ENCODE peak calls at places on chromosomes 12 and 14, in ten cellular contexts. One of them, this sample, is unnamed.
A peak's percentile ranks its signal among the peaks of the same experiment; 100 is the strongest.

GRCh38 chr12:4274396-4274959 is 916 bp downstream of the CCND2 start:
- DNase-seq in IMR-90: no peak
- DNase-seq in left ventricle myocardium inferior: no peak
- DNase-seq in Caco-2: no peak
- DNase-seq in suprapubic skin: no peak
- DNase-seq in PC-3: no peak
- DNase-seq in tibial nerve: no peak
- DNase-seq in fibroblast of lung: peak; percentile 30
- DNase-seq in right lobe of liver: no peak
- DNase-seq in heart left ventricle: no peak
- DNase-seq in this sample: no peak

GRCh38 chr12:130073721-130074120 is 88.5 kb upstream of the FZD10 start:
- DNase-seq in left ventricle myocardium inferior: no peak
- DNase-seq in IMR-90: no peak
- DNase-seq in tibial nerve: no peak
- DNase-seq in PC-3: no peak
- DNase-seq in suprapubic skin: no peak
- DNase-seq in right lobe of liver: no peak
- DNase-seq in Caco-2: no peak
- DNase-seq in fibroblast of lung: no peak
- DNase-seq in heart left ventricle: no peak
- DNase-seq in this sample: no peak

GRCh38 chr14:57957441-57957840 is 91.5 kb upstream of the SLC35F4 start:
- DNase-seq in fibroblast of lung: no peak
- DNase-seq in Caco-2: no peak
- DNase-seq in left ventricle myocardium inferior: no peak
- DNase-seq in suprapubic skin: no peak
- DNase-seq in PC-3: no peak
- DNase-seq in tibial nerve: no peak
- DNase-seq in right lobe of liver: no peak
- DNase-seq in heart left ventricle: no peak
- DNase-seq in IMR-90: no peak
- DNase-seq in this sample: no peak

GRCh38 chr12:131357152-131357747 is 353.6 kb upstream of the SFSWAP start:
- DNase-seq in tibial nerve: no peak
- DNase-seq in IMR-90: no peak
- DNase-seq in suprapubic skin: no peak
- DNase-seq in fibroblast of lung: no peak
- DNase-seq in left ventricle myocardium inferior: no peak
- DNase-seq in heart left ventricle: no peak
- DNase-seq in PC-3: no peak
- DNase-seq in Caco-2: no peak
- DNase-seq in right lobe of liver: no peak
- DNase-seq in this sample: no peak

GRCh38 chr12:103791350-103791920 is 49.6 kb downstream of the NT5DC3 start:
- DNase-seq in tibial nerve: no peak
- DNase-seq in Caco-2: no peak
- DNase-seq in left ventricle myocardium inferior: no peak
- DNase-seq in PC-3: peak; percentile 26
- DNase-seq in fibroblast of lung: no peak
- DNase-seq in heart left ventricle: no peak
- DNase-seq in suprapubic skin: no peak
- DNase-seq in IMR-90: no peak
- DNase-seq in right lobe of liver: no peak
- DNase-seq in this sample: no peak

GRCh38 chr14:36105401-36105800 is 71.1 kb downstream of the PTCSC3 start:
- DNase-seq in fibroblast of lung: no peak
- DNase-seq in left ventricle myocardium inferior: no peak
- DNase-seq in IMR-90: no peak
- DNase-seq in suprapubic skin: no peak
- DNase-seq in Caco-2: peak; percentile 41
- DNase-seq in PC-3: peak; percentile 61
- DNase-seq in tibial nerve: no peak
- DNase-seq in heart left ventricle: no peak
- DNase-seq in right lobe of liver: no peak
- DNase-seq in this sample: no peak

GRCh38 chr12:13592063-13592942 is 389.1 kb downstream of the GRIN2B start:
- DNase-seq in fibroblast of lung: no peak
- DNase-seq in Caco-2: no peak
- DNase-seq in right lobe of liver: no peak
- DNase-seq in left ventricle myocardium inferior: no peak
- DNase-seq in IMR-90: no peak
- DNase-seq in heart left ventricle: no peak
- DNase-seq in PC-3: no peak
- DNase-seq in tibial nerve: no peak
- DNase-seq in suprapubic skin: no peak
- DNase-seq in this sample: no peak

GRCh38 chr12:118103601-118104382 is at the start of gene VSIG10:
- DNase-seq in Caco-2: peak; percentile 82
- DNase-seq in tibial nerve: peak; percentile 27
- DNase-seq in PC-3: peak; percentile 90
- DNase-seq in suprapubic skin: peak; percentile 84
- DNase-seq in heart left ventricle: peak; percentile 89
- DNase-seq in right lobe of liver: peak; percentile 89
- DNase-seq in fibroblast of lung: peak; percentile 57
- DNase-seq in IMR-90: peak; percentile 53
- DNase-seq in left ventricle myocardium inferior: peak; percentile 77
- DNase-seq in this sample: peak; percentile 97

GRCh38 chr12:108312885-108313203 is 26.3 kb downstream of the CMKLR1 start:
- DNase-seq in heart left ventricle: peak; percentile 82
- DNase-seq in Caco-2: no peak
- DNase-seq in IMR-90: no peak
- DNase-seq in fibroblast of lung: no peak
- DNase-seq in tibial nerve: no peak
- DNase-seq in suprapubic skin: peak; percentile 67
- DNase-seq in left ventricle myocardium inferior: peak; percentile 74
- DNase-seq in right lobe of liver: no peak
- DNase-seq in PC-3: no peak
- DNase-seq in this sample: peak; percentile 70

GRCh38 chr12:650983-651382 is 12.3 kb downstream of the NINJ2 start:
- DNase-seq in suprapubic skin: no peak
- DNase-seq in heart left ventricle: no peak
- DNase-seq in right lobe of liver: no peak
- DNase-seq in left ventricle myocardium inferior: no peak
- DNase-seq in tibial nerve: no peak
- DNase-seq in IMR-90: no peak
- DNase-seq in PC-3: no peak
- DNase-seq in fibroblast of lung: no peak
- DNase-seq in Caco-2: no peak
- DNase-seq in this sample: peak; percentile 27

GRCh38 chr14:50978888-50979287 is 34.6 kb upstream of the PYGL start:
- DNase-seq in tibial nerve: no peak
- DNase-seq in Caco-2: no peak
- DNase-seq in PC-3: no peak
- DNase-seq in suprapubic skin: no peak
- DNase-seq in IMR-90: no peak
- DNase-seq in right lobe of liver: no peak
- DNase-seq in left ventricle myocardium inferior: no peak
- DNase-seq in heart left ventricle: no peak
- DNase-seq in fibroblast of lung: no peak
- DNase-seq in this sample: no peak

GRCh38 chr12:112380663-112381420 is 1.4 kb downstream of the HECTD4 start:
- DNase-seq in Caco-2: no peak
- DNase-seq in right lobe of liver: no peak
- DNase-seq in IMR-90: no peak
- DNase-seq in suprapubic skin: no peak
- DNase-seq in heart left ventricle: no peak
- DNase-seq in fibroblast of lung: no peak
- DNase-seq in PC-3: peak; percentile 38
- DNase-seq in left ventricle myocardium inferior: no peak
- DNase-seq in tibial nerve: no peak
- DNase-seq in this sample: peak; percentile 77

GRCh38 chr12:54411398-54412241 is 7.4 kb downstream of the ITGA5 start:
- DNase-seq in right lobe of liver: peak; percentile 71
- DNase-seq in fibroblast of lung: peak; percentile 87
- DNase-seq in suprapubic skin: peak; percentile 92
- DNase-seq in PC-3: peak; percentile 87
- DNase-seq in IMR-90: peak; percentile 96
- DNase-seq in tibial nerve: peak; percentile 49
- DNase-seq in left ventricle myocardium inferior: peak; percentile 68
- DNase-seq in heart left ventricle: peak; percentile 77
- DNase-seq in Caco-2: no peak
- DNase-seq in this sample: peak; percentile 99

GRCh38 chr12:94806617-94807016 is 156.3 kb upstream of the TMCC3 start:
- DNase-seq in left ventricle myocardium inferior: no peak
- DNase-seq in fibroblast of lung: no peak
- DNase-seq in PC-3: no peak
- DNase-seq in tibial nerve: no peak
- DNase-seq in right lobe of liver: no peak
- DNase-seq in suprapubic skin: no peak
- DNase-seq in IMR-90: no peak
- DNase-seq in Caco-2: no peak
- DNase-seq in heart left ventricle: no peak
- DNase-seq in this sample: no peak

DNA sequence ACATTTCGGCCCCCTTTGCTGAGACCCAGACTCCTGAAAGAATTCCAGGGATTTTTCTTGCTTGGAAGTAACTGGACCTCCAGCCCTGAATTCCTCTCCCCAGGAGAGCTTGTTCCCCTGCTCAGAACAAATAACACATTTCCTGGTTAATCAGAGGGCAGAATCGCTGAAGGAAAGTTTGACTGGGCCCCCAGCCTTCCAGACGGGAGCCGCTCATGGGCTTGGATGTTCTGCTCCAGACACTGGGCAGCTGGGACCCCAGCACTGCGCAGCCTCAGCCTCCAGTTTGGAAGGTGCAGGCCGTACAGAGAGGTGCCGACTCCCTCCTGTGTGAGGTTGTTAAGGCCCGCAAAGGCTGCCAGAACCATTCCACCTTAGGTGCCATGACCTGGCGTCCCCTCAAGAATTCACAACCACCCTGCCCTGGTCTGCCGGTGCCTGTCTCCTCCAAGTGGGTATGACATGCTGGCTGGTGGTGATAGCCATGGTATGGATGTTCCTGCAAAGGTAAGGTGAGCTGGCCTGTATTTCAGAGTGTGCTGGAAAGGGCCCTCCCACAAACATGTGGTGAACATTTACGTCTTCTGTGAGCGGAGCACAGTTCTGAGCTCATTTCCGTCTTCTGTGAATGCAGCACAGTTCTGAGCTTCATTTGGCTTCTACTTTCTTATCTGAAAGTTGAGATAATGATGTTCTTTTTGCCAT is 5.1 kb upstream of the LTBP2 start:
- DNase-seq in suprapubic skin: no peak
- DNase-seq in tibial nerve: no peak
- DNase-seq in heart left ventricle: no peak
- DNase-seq in Caco-2: no peak
- DNase-seq in fibroblast of lung: no peak
- DNase-seq in left ventricle myocardium inferior: no peak
- DNase-seq in PC-3: no peak
- DNase-seq in IMR-90: no peak
- DNase-seq in right lobe of liver: no peak
- DNase-seq in this sample: no peak
- H3K4me1 ChIP-seq in suprapubic skin: peaks cover 82% of the 10 kb centered on the region
- H3K4me1 ChIP-seq in tibial nerve: peaks cover 27% of the 10 kb centered on the region
- H3K4me1 ChIP-seq in heart left ventricle: peaks cover 33% of the 10 kb centered on the region
- H3K4me1 ChIP-seq in Caco-2: peaks cover 28% of the 10 kb centered on the region
- H3K4me1 ChIP-seq in fibroblast of lung: peaks cover 53% of the 10 kb centered on the region
- H3K4me1 ChIP-seq in left ventricle myocardium inferior: peaks cover 63% of the 10 kb centered on the region
- H3K4me1 ChIP-seq in PC-3: peaks cover 77% of the 10 kb centered on the region
- H3K4me1 ChIP-seq in IMR-90: peaks cover 44% of the 10 kb centered on the region
- H3K4me1 ChIP-seq in right lobe of liver: peaks cover 16% of the 10 kb centered on the region
- H3K4me1 ChIP-seq in this sample: peaks cover 85% of the 10 kb centered on the region

GRCh38 chr12:120775862-120776552 is 50.4 kb downstream of the ACADS start:
- DNase-seq in left ventricle myocardium inferior: no peak
- DNase-seq in suprapubic skin: no peak
- DNase-seq in IMR-90: no peak
- DNase-seq in tibial nerve: no peak
- DNase-seq in right lobe of liver: no peak
- DNase-seq in PC-3: no peak
- DNase-seq in Caco-2: no peak
- DNase-seq in fibroblast of lung: no peak
- DNase-seq in heart left ventricle: no peak
- DNase-seq in this sample: peak; percentile 73
- TF ChIP-seq CTCF in left ventricle myocardium inferior: peak; percentile 21
- TF ChIP-seq CTCF in suprapubic skin: no peak
- TF ChIP-seq CTCF in IMR-90: no peak
- TF ChIP-seq CTCF in tibial nerve: peak; percentile 42
- TF ChIP-seq CTCF in right lobe of liver: no peak
- TF ChIP-seq CTCF in PC-3: peak; percentile 44
- TF ChIP-seq CTCF in Caco-2: no peak
- TF ChIP-seq CTCF in fibroblast of lung: no peak
- TF ChIP-seq CTCF in heart left ventricle: no peak
- TF ChIP-seq CTCF in this sample: peak; percentile 32

GRCh38 chr12:44076892-44077291 is 241.0 kb downstream of the TMEM117 start:
- DNase-seq in left ventricle myocardium inferior: no peak
- DNase-seq in Caco-2: no peak
- DNase-seq in right lobe of liver: no peak
- DNase-seq in IMR-90: no peak
- DNase-seq in tibial nerve: no peak
- DNase-seq in PC-3: no peak
- DNase-seq in heart left ventricle: no peak
- DNase-seq in suprapubic skin: no peak
- DNase-seq in fibroblast of lung: no peak
- DNase-seq in this sample: no peak
- H3K4me1 ChIP-seq in left ventricle myocardium inferior: no peaks in the 10 kb centered on the region
- H3K4me1 ChIP-seq in Caco-2: no peaks in the 10 kb centered on the region
- H3K4me1 ChIP-seq in right lobe of liver: no peaks in the 10 kb centered on the region
- H3K4me1 ChIP-seq in IMR-90: no peaks in the 10 kb centered on the region
- H3K4me1 ChIP-seq in tibial nerve: no peaks in the 10 kb centered on the region
- H3K4me1 ChIP-seq in PC-3: no peaks in the 10 kb centered on the region
- H3K4me1 ChIP-seq in heart left ventricle: no peaks in the 10 kb centered on the region
- H3K4me1 ChIP-seq in suprapubic skin: peaks cover 3% of the 10 kb centered on the region
- H3K4me1 ChIP-seq in fibroblast of lung: no peaks in the 10 kb centered on the region
- H3K4me1 ChIP-seq in this sample: no peaks in the 10 kb centered on the region

GRCh38 chr14:72292689-72293024 is 360.4 kb downstream of the RGS6 start:
- DNase-seq in tibial nerve: no peak
- DNase-seq in PC-3: no peak
- DNase-seq in IMR-90: no peak
- DNase-seq in Caco-2: no peak
- DNase-seq in fibroblast of lung: no peak
- DNase-seq in right lobe of liver: no peak
- DNase-seq in left ventricle myocardium inferior: no peak
- DNase-seq in heart left ventricle: no peak
- DNase-seq in suprapubic skin: no peak
- DNase-seq in this sample: no peak

DNA sequence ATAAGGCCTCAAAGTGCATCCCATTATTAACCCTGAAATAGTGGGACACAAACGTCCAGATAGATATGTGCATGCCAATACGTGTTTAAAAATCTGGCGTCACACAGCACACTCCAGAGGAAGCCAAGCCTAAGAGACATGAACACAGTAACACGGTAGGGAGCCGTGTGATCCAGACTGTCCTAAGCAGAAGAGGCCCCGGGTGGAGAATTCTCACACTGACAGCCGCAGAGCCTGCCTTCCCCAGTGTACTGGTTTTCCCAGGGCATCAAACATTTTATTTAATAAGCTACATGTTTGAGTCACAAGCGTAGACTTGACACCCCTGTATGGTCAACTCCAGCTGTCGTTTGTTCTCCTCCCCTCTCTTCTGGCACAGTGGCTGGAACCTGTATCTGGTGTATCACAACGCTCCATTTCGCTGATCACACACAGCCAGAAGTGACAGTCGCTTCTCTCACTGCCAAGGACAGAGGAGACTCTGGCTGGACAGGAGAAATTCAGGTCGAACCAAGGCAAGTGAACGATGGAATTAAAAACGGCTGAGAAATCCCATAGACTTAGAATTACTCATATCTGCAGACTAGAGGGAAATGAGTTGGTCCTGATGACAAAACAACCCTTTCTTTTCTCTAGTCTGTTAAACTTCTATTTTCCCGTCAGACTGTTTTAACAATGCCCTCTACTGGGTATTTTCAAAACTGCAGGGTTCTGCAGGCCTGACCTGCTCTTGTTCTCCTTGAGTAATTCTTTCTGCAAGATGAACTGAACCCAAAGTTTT is 359.9 kb downstream of the RGS6 start:
- DNase-seq in heart left ventricle: no peak
- DNase-seq in IMR-90: peak; percentile 58
- DNase-seq in Caco-2: no peak
- DNase-seq in tibial nerve: no peak
- DNase-seq in left ventricle myocardium inferior: no peak
- DNase-seq in PC-3: peak; percentile 85
- DNase-seq in suprapubic skin: no peak
- DNase-seq in fibroblast of lung: peak; percentile 49
- DNase-seq in right lobe of liver: no peak
- DNase-seq in this sample: peak; percentile 65
- TF ChIP-seq CTCF in heart left ventricle: peak; percentile 81
- TF ChIP-seq CTCF in IMR-90: peak; percentile 61
- TF ChIP-seq CTCF in Caco-2: peak; percentile 69
- TF ChIP-seq CTCF in tibial nerve: peak; percentile 63
- TF ChIP-seq CTCF in left ventricle myocardium inferior: peak; percentile 82
- TF ChIP-seq CTCF in PC-3: peak; percentile 90
- TF ChIP-seq CTCF in suprapubic skin: no peak
- TF ChIP-seq CTCF in fibroblast of lung: peak; percentile 74
- TF ChIP-seq CTCF in right lobe of liver: peak; percentile 53
- TF ChIP-seq CTCF in this sample: peak; percentile 63

This sample was measured in osteoblast.